ENCODE peak calls at places on chromosomes 16 and 17, in seven cellular contexts. One of them, this sample, is unnamed.

GRCh38 chr17:9371019-9371418 is 204.6 kb downstream of the STX8 start:
- DNase-seq in ovary: no peak
- DNase-seq in iPS DF 6.9: no peak
- DNase-seq in psoas muscle: no peak
- DNase-seq in tibial nerve: no peak
- DNase-seq in lung: no peak
- DNase-seq in stomach: no peak
- DNase-seq in this sample: no peak

GRCh38 chr17:59490259-59490658 is 75.2 kb upstream of the DHX40 start:
- DNase-seq in psoas muscle: no peak
- DNase-seq in tibial nerve: no peak
- DNase-seq in lung: no peak
- DNase-seq in iPS DF 6.9: no peak
- DNase-seq in stomach: no peak
- DNase-seq in ovary: no peak
- DNase-seq in this sample: no peak

GRCh38 chr17:60164697-60165096 is 14.9 kb downstream of the CA4 start:
- DNase-seq in tibial nerve: no peak
- DNase-seq in iPS DF 6.9: no peak
- DNase-seq in psoas muscle: no peak
- DNase-seq in ovary: no peak
- DNase-seq in lung: no peak
- DNase-seq in stomach: no peak
- DNase-seq in this sample: no peak

GRCh38 chr16:3850544-3850899 is 30.0 kb downstream of the CREBBP start:
- DNase-seq in stomach: no peak
- DNase-seq in lung: no peak
- DNase-seq in iPS DF 6.9: no peak
- DNase-seq in tibial nerve: no peak
- DNase-seq in ovary: no peak
- DNase-seq in psoas muscle: no peak
- DNase-seq in this sample: no peak

GRCh38 chr17:31877341-31877740 is 18.3 kb upstream of the COPRS start:
- DNase-seq in stomach: no peak
- DNase-seq in ovary: no peak
- DNase-seq in lung: no peak
- DNase-seq in tibial nerve: no peak
- DNase-seq in iPS DF 6.9: no peak
- DNase-seq in psoas muscle: no peak
- DNase-seq in this sample: no peak

GRCh38 chr17:10871914-10872313 is 34.0 kb upstream of the PIRT start:
- DNase-seq in ovary: no peak
- DNase-seq in iPS DF 6.9: no peak
- DNase-seq in lung: peak; percentile 40
- DNase-seq in stomach: peak; percentile 67
- DNase-seq in psoas muscle: no peak
- DNase-seq in tibial nerve: no peak
- DNase-seq in this sample: no peak

GRCh38 chr17:50918071-50918932 is 52.1 kb upstream of the TOB1 start:
- DNase-seq in tibial nerve: no peak
- DNase-seq in stomach: peak; percentile 82
- DNase-seq in iPS DF 6.9: no peak
- DNase-seq in ovary: no peak
- DNase-seq in psoas muscle: no peak
- DNase-seq in lung: no peak
- DNase-seq in this sample: no peak

GRCh38 chr17:21183468-21183867 is 30.5 kb downstream of the TMEM11 start:
- DNase-seq in iPS DF 6.9: no peak
- DNase-seq in tibial nerve: no peak
- DNase-seq in psoas muscle: no peak
- DNase-seq in stomach: no peak
- DNase-seq in lung: no peak
- DNase-seq in ovary: no peak
- DNase-seq in this sample: no peak

GRCh38 chr16:55543470-55543869 is 23.0 kb upstream of the CAPNS2 start:
- DNase-seq in ovary: no peak
- DNase-seq in iPS DF 6.9: no peak
- DNase-seq in lung: no peak
- DNase-seq in psoas muscle: no peak
- DNase-seq in stomach: no peak
- DNase-seq in tibial nerve: no peak
- DNase-seq in this sample: no peak

GRCh38 chr17:29591737-29592624 is 951 bp upstream of the ANKRD13B start:
- DNase-seq in psoas muscle: peak; percentile 88
- DNase-seq in ovary: peak; percentile 90
- DNase-seq in lung: peak; percentile 87
- DNase-seq in tibial nerve: peak; percentile 77
- DNase-seq in stomach: peak; percentile 89
- DNase-seq in iPS DF 6.9: no peak
- DNase-seq in this sample: no peak

GRCh38 chr16:1429631-1430030 is 1.2 kb upstream of the PERCC1 start:
- DNase-seq in tibial nerve: no peak
- DNase-seq in ovary: no peak
- DNase-seq in iPS DF 6.9: no peak
- DNase-seq in lung: no peak
- DNase-seq in stomach: no peak
- DNase-seq in psoas muscle: no peak
- DNase-seq in this sample: no peak

GRCh38 chr16:1429026-1429425 is 1.9 kb upstream of the PERCC1 start:
- DNase-seq in psoas muscle: no peak
- DNase-seq in stomach: no peak
- DNase-seq in lung: no peak
- DNase-seq in ovary: no peak
- DNase-seq in tibial nerve: no peak
- DNase-seq in iPS DF 6.9: no peak
- DNase-seq in this sample: no peak

GRCh38 chr16:1426734-1427451 is 4.0 kb upstream of the PERCC1 start:
- DNase-seq in ovary: no peak
- DNase-seq in lung: no peak
- DNase-seq in stomach: no peak
- DNase-seq in iPS DF 6.9: no peak
- DNase-seq in psoas muscle: no peak
- DNase-seq in tibial nerve: no peak
- DNase-seq in this sample: no peak

GRCh38 chr16:1428511-1428910 is 2.4 kb upstream of the PERCC1 start:
- DNase-seq in ovary: no peak
- DNase-seq in lung: no peak
- DNase-seq in stomach: no peak
- DNase-seq in psoas muscle: no peak
- DNase-seq in iPS DF 6.9: no peak
- DNase-seq in tibial nerve: no peak
- DNase-seq in this sample: no peak

GRCh38 chr16:1427473-1428461 is 3.1 kb upstream of the PERCC1 start:
- DNase-seq in psoas muscle: no peak
- DNase-seq in stomach: no peak
- DNase-seq in ovary: no peak
- DNase-seq in tibial nerve: no peak
- DNase-seq in iPS DF 6.9: no peak
- DNase-seq in lung: no peak
- DNase-seq in this sample: no peak
- H3K27me3 ChIP-seq in psoas muscle: no peaks in the 10 kb centered on the region
- H3K27me3 ChIP-seq in stomach: peaks cover 13% of the 10 kb centered on the region
- H3K27me3 ChIP-seq in ovary: no peaks in the 10 kb centered on the region
- H3K27me3 ChIP-seq in tibial nerve: peaks cover 23% of the 10 kb centered on the region
- H3K27me3 ChIP-seq in iPS DF 6.9: no peaks in the 10 kb centered on the region
- H3K27me3 ChIP-seq in lung: no peaks in the 10 kb centered on the region
- H3K27me3 ChIP-seq in this sample: no peaks in the 10 kb centered on the region

GRCh38 chr16:21268236-21268635 is 9.9 kb downstream of the CRYM start:
- DNase-seq in iPS DF 6.9: no peak
- DNase-seq in lung: no peak
- DNase-seq in psoas muscle: no peak
- DNase-seq in tibial nerve: no peak
- DNase-seq in stomach: no peak
- DNase-seq in ovary: no peak
- DNase-seq in this sample: peak; percentile 34
- H3K4me3 ChIP-seq in iPS DF 6.9: no peak overlapping the region
- H3K4me3 ChIP-seq in lung: no peak overlapping the region
- H3K4me3 ChIP-seq in psoas muscle: no peak overlapping the region
- H3K4me3 ChIP-seq in tibial nerve: no peak overlapping the region
- H3K4me3 ChIP-seq in stomach: no peak overlapping the region
- H3K4me3 ChIP-seq in ovary: no peak overlapping the region
- H3K4me3 ChIP-seq in this sample: no peak overlapping the region

DNA sequence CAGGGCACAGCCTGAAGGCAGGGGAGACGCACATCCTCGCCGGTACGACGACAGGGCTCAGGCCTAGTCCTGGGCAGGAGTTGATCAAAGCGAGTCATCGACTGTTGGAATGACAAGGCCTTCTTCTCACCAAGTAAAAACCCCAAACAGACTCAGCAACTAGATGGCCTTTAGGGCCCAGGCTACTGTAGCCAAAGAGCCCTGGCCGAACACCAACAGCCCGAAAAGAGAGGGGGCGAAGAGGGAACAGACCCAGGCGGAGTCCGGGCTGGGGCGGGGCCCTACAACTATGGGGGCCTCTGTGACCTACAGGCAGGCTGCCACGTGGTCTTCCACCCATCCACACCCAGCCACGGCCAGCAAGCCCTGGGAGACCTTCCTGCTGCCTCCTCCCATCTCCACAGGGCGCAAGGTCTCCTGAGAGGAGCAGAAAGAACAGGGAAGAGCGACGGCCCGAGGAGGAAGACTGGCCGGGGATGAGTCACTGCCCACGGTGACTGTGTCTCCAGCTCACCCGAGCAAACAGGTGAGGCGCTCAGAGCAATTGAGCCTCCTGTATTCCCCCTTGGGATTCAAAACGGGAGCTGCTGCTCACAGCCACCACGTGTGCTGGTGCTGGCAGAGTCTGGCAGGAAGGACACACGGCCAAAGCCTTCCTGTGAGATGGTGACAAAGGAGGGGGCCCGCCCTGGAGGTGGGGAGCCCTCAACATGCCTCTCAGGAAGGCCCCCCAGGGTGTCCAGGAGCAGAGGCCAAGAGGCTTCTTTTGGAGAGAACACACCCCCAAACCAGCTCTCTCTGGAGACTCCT is 17.7 kb downstream of the SLC16A3 start:
- DNase-seq in iPS DF 6.9: no peak
- DNase-seq in stomach: peak; percentile 52
- DNase-seq in psoas muscle: peak; percentile 69
- DNase-seq in lung: no peak
- DNase-seq in ovary: peak; percentile 54
- DNase-seq in tibial nerve: no peak
- DNase-seq in this sample: no peak
- H3K27me3 ChIP-seq in iPS DF 6.9: no peaks in the 10 kb centered on the region
- H3K27me3 ChIP-seq in stomach: no peaks in the 10 kb centered on the region
- H3K27me3 ChIP-seq in psoas muscle: no peaks in the 10 kb centered on the region
- H3K27me3 ChIP-seq in lung: no peaks in the 10 kb centered on the region
- H3K27me3 ChIP-seq in ovary: no peaks in the 10 kb centered on the region
- H3K27me3 ChIP-seq in tibial nerve: no peaks in the 10 kb centered on the region
- H3K27me3 ChIP-seq in this sample: no peaks in the 10 kb centered on the region

GRCh38 chr16:57009641-57010170 is 20.3 kb downstream of the NLRC5 start:
- DNase-seq in lung: no peak
- DNase-seq in psoas muscle: no peak
- DNase-seq in ovary: no peak
- DNase-seq in tibial nerve: no peak
- DNase-seq in iPS DF 6.9: no peak
- DNase-seq in stomach: no peak
- DNase-seq in this sample: no peak
- H3K4me3 ChIP-seq in lung: no peak overlapping the region
- H3K4me3 ChIP-seq in psoas muscle: no peak overlapping the region
- H3K4me3 ChIP-seq in ovary: no peak overlapping the region
- H3K4me3 ChIP-seq in tibial nerve: no peak overlapping the region
- H3K4me3 ChIP-seq in iPS DF 6.9: no peak overlapping the region
- H3K4me3 ChIP-seq in stomach: no peak overlapping the region
- H3K4me3 ChIP-seq in this sample: no peak overlapping the region

DNA sequence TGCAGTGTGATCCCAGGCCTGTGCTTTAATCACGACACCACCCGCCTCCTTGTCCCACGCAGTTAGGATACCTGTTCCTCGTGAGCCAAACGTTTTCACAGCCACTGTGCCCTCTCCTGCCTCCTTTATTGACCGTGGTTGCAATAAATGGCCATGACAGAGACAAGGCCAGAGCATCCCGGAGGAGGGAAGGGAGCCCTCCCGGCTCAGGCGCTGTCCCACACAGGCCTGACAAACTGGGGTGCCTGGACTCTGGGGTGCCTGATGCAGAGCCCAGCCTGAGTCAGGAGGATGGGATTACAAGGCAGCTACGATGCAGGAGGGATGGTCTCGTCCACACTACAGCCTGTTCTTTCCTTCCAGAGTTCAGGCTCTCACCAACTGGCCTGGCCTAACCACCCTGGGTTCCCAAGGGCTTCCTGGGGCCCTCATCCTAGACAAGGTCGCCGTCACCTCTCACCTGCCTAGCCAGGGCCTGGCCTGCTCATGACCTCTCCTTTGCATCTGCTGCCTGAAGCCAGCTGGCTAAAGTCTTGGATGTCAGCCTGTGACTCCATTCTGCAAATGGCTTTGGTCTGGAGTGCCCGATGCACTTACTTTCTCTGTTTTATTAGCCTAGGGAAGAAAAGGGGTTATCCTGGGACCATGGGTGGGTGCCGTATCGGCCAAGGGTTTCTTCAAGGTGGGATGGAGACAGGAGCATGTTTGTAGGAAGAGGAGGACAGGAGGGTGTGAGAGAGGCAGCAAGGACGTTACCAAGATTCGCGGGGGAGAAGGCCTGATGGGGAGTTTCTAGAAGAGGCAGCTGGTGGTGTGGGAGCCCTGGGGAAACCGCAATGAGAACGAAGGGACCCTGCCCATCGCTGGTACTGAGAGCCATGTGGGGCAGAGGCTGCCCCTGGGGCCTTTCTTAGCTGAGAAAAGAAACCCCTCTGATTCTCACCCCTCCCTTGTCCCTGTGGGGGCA is 234.3 kb upstream of the TNRC6C start:
- DNase-seq in ovary: no peak
- DNase-seq in lung: no peak
- DNase-seq in psoas muscle: no peak
- DNase-seq in tibial nerve: no peak
- DNase-seq in stomach: no peak
- DNase-seq in iPS DF 6.9: no peak
- DNase-seq in this sample: peak; percentile 62
- H3K27me3 ChIP-seq in ovary: no peaks in the 10 kb centered on the region
- H3K27me3 ChIP-seq in lung: no peaks in the 10 kb centered on the region
- H3K27me3 ChIP-seq in psoas muscle: peaks cover 11% of the 10 kb centered on the region
- H3K27me3 ChIP-seq in tibial nerve: no peaks in the 10 kb centered on the region
- H3K27me3 ChIP-seq in stomach: no peaks in the 10 kb centered on the region
- H3K27me3 ChIP-seq in iPS DF 6.9: no peaks in the 10 kb centered on the region
- H3K27me3 ChIP-seq in this sample: no peaks in the 10 kb centered on the region

GRCh38 chr16:29663829-29664132 is 734 bp downstream of the SPN start:
- DNase-seq in stomach: no peak
- DNase-seq in lung: no peak
- DNase-seq in tibial nerve: no peak
- DNase-seq in psoas muscle: no peak
- DNase-seq in ovary: no peak
- DNase-seq in iPS DF 6.9: no peak
- DNase-seq in this sample: no peak

GRCh38 chr16:29662729-29663019 is 373 bp upstream of the SPN start:
- DNase-seq in ovary: no peak
- DNase-seq in stomach: peak; percentile 27
- DNase-seq in iPS DF 6.9: no peak
- DNase-seq in lung: no peak
- DNase-seq in psoas muscle: no peak
- DNase-seq in tibial nerve: no peak
- DNase-seq in this sample: no peak

GRCh38 chr16:29664133-29664912 is 1.3 kb downstream of the SPN start:
- DNase-seq in iPS DF 6.9: no peak
- DNase-seq in tibial nerve: no peak
- DNase-seq in stomach: no peak
- DNase-seq in ovary: no peak
- DNase-seq in psoas muscle: no peak
- DNase-seq in lung: no peak
- DNase-seq in this sample: no peak

GRCh38 chr16:29662000-29662728 is 883 bp upstream of the SPN start:
- DNase-seq in lung: no peak
- DNase-seq in stomach: no peak
- DNase-seq in iPS DF 6.9: no peak
- DNase-seq in ovary: no peak
- DNase-seq in psoas muscle: no peak
- DNase-seq in tibial nerve: no peak
- DNase-seq in this sample: no peak

GRCh38 chr16:29663020-29663828 is at the start of gene SPN:
- DNase-seq in stomach: no peak
- DNase-seq in lung: no peak
- DNase-seq in tibial nerve: no peak
- DNase-seq in psoas muscle: no peak
- DNase-seq in iPS DF 6.9: no peak
- DNase-seq in ovary: no peak
- DNase-seq in this sample: no peak
- H3K4me3 ChIP-seq in stomach: peak within 1 kb of the TSS; percentile 41
- H3K4me3 ChIP-seq in lung: peak within 1 kb of the TSS; percentile 9
- H3K4me3 ChIP-seq in tibial nerve: no peak within 1 kb of the TSS
- H3K4me3 ChIP-seq in psoas muscle: no peak within 1 kb of the TSS
- H3K4me3 ChIP-seq in iPS DF 6.9: no peak within 1 kb of the TSS
- H3K4me3 ChIP-seq in ovary: no peak within 1 kb of the TSS
- H3K4me3 ChIP-seq in this sample: peak within 1 kb of the TSS; percentile 23